ENCODE peak calls at places on chromosome 10, in six cellular contexts. W is HCT116, U is GM23338, X is PC-3, V is MM.1S, G is GM23248. A is an unnamed sample.

GRCh38 chr10:125023269-125023668 is 81.3 kb downstream of the ZRANB1 start:
- DNase-seq in W (no peak), G (no peak), X (no peak), U (no peak), V (no peak), A (no peak)

GRCh38 chr10:121553455-121553854 is 44.8 kb downstream of the FGFR2 start:
- DNase-seq in V (no peak), W (no peak), U (no peak), X (no peak), G (no peak), A (no peak)

GRCh38 chr10:67224553-67224952 is 298.7 kb downstream of the LRRTM3 start:
- DNase-seq in G (no peak), V (no peak), U (no peak), W (no peak), X (no peak), A (no peak)

GRCh38 chr10:119817991-119818888 is 54.4 kb downstream of the MCMBP start:
- DNase-seq in V (no peak), W (no peak), X (no peak), U (peak), G (peak), A (peak)

GRCh38 chr10:126422561-126422960 is 34.3 kb upstream of the ADAM12 start:
- DNase-seq in X (peak), G (peak), V (no peak), U (no peak), W (no peak), A (no peak)

GRCh38 chr10:30095811-30096422 is 36.5 kb upstream of the JCAD start:
- DNase-seq in U (no peak), W (no peak), V (no peak), G (no peak), X (no peak), A (no peak)

GRCh38 chr10:62045765-62046521 is 144.4 kb downstream of the ARID5B start:
- DNase-seq in V (peak), X (peak), W (no peak), G (peak), U (no peak), A (peak)

GRCh38 chr10:10589540-10589939 is 428.1 kb upstream of the CELF2 start:
- DNase-seq in W (no peak), G (peak), V (no peak), U (no peak), X (peak), A (peak)

GRCh38 chr10:77355844-77356243 is 281.8 kb downstream of the KCNMA1 start:
- DNase-seq in U (no peak), G (peak), X (peak), W (no peak), V (no peak), A (no peak)

GRCh38 chr10:62087341-62087740 is 181.3 kb downstream of the RTKN2 start:
- DNase-seq in V (no peak), U (no peak), X (no peak), W (no peak), G (peak), A (no peak)

GRCh38 chr10:118916777-118917176 is 112.7 kb upstream of the NANOS1 start:
- DNase-seq in U (no peak), W (no peak), X (no peak), V (no peak), G (no peak), A (no peak)

GRCh38 chr10:3132036-3133025 is 40.3 kb downstream of the PITRM1 start:
- DNase-seq in X (no peak), U (no peak), V (no peak), G (peak), W (no peak), A (no peak)

GRCh38 chr10:132449826-132450211 is 52.8 kb downstream of the PWWP2B start:
- DNase-seq in X (no peak), U (no peak), W (no peak), V (no peak), G (no peak), A (no peak)
- TF ChIP-seq EZH2phosphoT487 in X (no peak), U (no peak), W (no peak), V (no peak), G (no peak), A (no peak)

DNA sequence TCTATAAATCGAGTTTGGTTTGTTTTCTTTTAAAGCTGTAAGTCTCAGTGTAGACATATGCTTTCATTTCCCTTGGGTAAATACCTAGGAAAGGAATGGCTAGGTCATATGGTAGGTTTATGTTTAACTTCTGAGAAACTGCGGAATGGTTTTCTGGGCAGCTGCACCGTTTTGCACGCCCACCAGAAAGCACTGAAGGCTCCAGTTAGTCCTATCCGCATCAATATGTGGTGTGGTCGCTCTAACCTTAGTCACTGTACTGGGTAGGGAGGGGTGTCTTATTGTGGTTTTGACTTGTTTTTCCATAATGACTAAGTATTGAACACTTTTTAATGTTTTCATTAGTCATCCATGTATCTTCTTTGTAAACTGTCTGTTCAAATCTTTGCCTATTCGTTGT is 279.5 kb upstream of the AKR1E2 start:
- DNase-seq in U (no peak), X (peak), G (peak), V (no peak), W (peak), A (peak)
- TF ChIP-seq EZH2phosphoT487 in U (no peak), X (no peak), G (no peak), V (no peak), W (no peak), A (no peak)

GRCh38 chr10:88565072-88565471 is 18.0 kb downstream of the RNLS start:
- DNase-seq in W (peak), X (no peak), U (peak), G (peak), V (peak), A (peak)
- TF ChIP-seq EZH2phosphoT487 in W (no peak), X (no peak), U (no peak), G (no peak), V (no peak), A (no peak)

GRCh38 chr10:130233426-130233825 is 97.2 kb downstream of the GLRX3 start:
- DNase-seq in W (no peak), U (no peak), V (no peak), X (no peak), G (no peak), A (no peak)
- TF ChIP-seq EZH2phosphoT487 in W (no peak), U (no peak), V (no peak), X (no peak), G (no peak), A (no peak)

GRCh38 chr10:63391812-63392211 is 74.0 kb downstream of the JMJD1C start:
- DNase-seq in G (no peak), W (no peak), U (no peak), V (no peak), X (no peak), A (no peak)

GRCh38 chr10:63385254-63385653 is 80.5 kb downstream of the JMJD1C start:
- DNase-seq in U (no peak), W (no peak), X (no peak), V (no peak), G (no peak), A (no peak)

GRCh38 chr10:63392224-63392623 is 73.6 kb downstream of the JMJD1C start:
- DNase-seq in G (no peak), X (no peak), W (no peak), U (no peak), V (no peak), A (no peak)

GRCh38 chr10:63390521-63390920 is 75.3 kb downstream of the JMJD1C start:
- DNase-seq in X (no peak), W (no peak), U (no peak), V (no peak), G (peak), A (no peak)

GRCh38 chr10:63388421-63389031 is 77.3 kb downstream of the JMJD1C start:
- DNase-seq in V (peak), W (no peak), U (no peak), G (no peak), X (peak), A (no peak)
- TF ChIP-seq EZH2phosphoT487 in V (no peak), W (no peak), U (no peak), G (no peak), X (no peak), A (no peak)

DNA sequence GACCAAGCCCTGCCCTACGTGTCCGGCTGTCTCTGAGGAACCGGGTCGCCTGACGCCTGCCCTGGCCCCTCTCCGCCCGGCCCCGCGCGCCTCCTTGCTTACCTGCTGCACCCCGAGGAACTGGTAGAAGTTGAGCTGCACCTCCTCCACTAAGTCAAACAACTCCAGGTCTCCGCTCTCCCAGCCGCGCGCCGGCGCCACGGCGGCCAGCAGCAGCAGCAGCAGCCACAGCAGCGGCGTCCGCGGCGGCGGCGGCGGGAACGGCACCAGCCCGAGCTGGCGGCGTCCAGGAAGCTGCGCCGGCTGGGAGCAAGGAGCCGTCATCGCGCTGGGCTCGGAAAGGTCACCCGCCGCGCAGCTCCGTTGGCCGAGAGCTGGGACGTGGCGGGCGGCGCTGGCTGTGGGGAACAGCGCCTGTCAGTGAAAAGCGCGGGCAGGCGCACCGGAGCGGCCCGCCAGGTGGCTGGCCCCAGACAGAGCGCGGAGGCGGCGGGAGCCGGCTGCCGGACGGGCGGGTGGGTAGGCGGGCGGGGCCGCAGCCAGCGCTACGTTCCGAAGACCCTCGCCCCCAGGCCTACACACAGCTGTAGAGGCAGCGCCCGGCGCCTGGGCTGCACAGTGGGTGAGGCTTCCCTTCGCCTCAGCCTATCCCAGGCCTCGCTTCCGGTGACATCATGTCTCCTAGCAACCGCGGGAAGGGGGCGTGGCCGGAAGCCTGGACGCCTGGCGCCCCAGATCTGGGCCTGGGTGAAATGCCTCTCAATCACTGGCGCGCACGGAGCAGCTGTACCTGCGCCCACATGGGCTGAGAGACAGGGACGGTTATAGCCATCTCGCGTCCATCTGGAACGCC is at the start of gene DNAJC1:
- DNase-seq in W (peak), U (peak), G (peak), X (peak), V (peak), A (peak)
- TF ChIP-seq EZH2phosphoT487 in W (no peak), U (no peak), G (no peak), X (no peak), V (no peak), A (no peak)

DNA sequence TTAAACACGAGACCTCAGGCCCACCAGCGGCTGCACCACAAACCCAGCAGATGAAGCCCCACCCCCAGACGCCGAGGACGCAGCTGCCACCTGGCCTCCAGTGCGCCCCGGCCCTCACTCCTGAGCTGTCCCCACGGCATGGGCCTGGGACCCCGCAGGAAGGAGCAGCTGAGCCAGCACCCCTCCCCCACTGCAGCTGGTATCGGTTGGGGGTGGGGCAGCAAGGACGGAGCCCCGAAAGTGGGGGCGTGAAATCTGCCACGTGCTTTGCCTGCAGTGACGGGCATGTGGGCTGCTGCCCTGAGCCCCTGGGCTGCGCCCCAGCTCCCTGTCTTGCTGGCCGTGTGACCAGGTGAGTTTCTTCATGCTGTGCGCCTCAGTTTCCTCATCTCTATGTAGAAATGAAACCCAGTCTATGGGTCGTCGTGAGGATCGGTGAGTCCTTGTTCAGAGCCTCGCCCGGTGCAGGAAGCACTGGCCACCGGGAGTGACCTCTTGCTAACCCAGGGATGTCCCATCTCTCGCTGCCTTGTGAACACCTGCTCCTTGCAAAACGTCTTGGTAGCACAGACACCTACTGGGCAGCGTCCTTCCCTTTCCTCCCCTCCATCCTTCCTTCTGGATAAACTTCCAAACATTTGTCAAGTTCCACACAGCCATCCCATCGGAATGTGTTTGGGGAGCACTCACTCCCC is 32.0 kb downstream of the CFAP46 start:
- DNase-seq in V (no peak), W (no peak), G (no peak), X (no peak), U (no peak), A (no peak)
- TF ChIP-seq EZH2phosphoT487 in V (no peak), W (no peak), G (no peak), X (no peak), U (no peak), A (no peak)

DNA sequence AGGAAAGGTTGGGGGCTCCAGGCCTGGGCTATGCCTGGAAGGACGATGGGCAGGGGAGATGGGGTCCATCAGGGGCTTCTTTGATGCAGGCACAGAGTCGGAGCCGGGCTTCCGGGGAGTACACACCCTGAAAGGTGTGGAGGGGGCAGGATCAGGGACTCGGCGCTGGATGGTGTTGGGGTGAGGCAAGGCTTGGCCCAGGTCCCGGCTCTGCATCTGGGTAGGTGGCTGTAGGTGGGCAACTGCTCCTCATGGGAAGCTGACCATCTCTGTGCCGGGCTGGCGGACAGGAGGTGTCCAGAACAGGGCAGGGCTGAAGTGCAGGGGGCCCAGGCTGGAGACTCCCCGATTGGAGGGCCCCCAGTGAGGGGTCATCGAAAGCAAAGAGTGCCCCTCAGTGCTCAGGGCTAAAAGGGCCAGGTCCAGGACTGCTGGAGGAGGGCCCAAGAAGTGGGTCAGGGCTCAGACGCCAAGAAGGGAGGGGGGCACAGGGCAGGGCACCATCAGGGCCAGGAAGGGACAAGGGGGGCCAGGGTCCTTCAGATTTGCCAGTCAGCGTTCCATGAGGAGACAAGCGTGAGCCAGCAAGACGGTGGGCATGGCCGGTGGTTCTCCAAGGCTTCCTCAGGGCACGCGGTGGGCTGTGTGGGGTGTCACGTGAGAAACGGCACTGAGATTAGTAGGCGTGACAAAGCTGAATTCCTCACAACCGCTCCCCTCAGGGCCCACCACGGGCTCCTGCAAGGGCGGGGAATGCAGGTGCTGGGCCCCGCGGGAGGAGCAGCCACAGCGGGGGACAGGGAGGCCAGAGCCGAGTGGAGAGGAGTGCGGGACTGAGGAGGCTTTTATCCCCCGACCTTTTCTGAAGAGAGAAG is 97.0 kb downstream of the BMS1 start:
- DNase-seq in W (no peak), G (no peak), V (no peak), U (peak), X (no peak), A (no peak)
- TF ChIP-seq EZH2phosphoT487 in W (no peak), G (no peak), V (no peak), U (no peak), X (no peak), A (no peak)

GRCh38 chr10:97590082-97590747 is 694 bp downstream of the C10orf62 start:
- DNase-seq in V (no peak), U (no peak), W (no peak), X (no peak), G (no peak), A (no peak)
- TF ChIP-seq EZH2phosphoT487 in V (no peak), U (no peak), W (no peak), X (no peak), G (no peak), A (no peak)

GRCh38 chr10:50310560-50311174 is 59.4 kb upstream of the ASAH2 start:
- DNase-seq in V (peak), G (no peak), W (peak), X (peak), U (peak), A (peak)
- TF ChIP-seq EZH2phosphoT487 in V (no peak), G (no peak), W (no peak), X (no peak), U (no peak), A (no peak)

A was measured in hepatocyte.